ENCODE peak calls at places on chromosomes 4 and X, in six cellular contexts. A is naive thymus-derived CD4-positive, alpha-beta T cell; V is lower lobe of right lung; G is bronchial epithelial cell; U is CD8-positive, alpha-beta memory T cell; K is uterus. Q is an unnamed sample.

GRCh38 chr4:113881256-113881655 is 98.2 kb downstream of the ARSJ start:
- DNase-seq in U (no peak), K (no peak), V (no peak), G (peak), A (no peak), Q (no peak)

GRCh38 chrX:154419688-154420401 is 8.5 kb downstream of the TAFAZZIN start:
- DNase-seq in U (no peak), A (no peak), V (no peak), K (no peak), G (no peak), Q (no peak)

GRCh38 chrX:140091276-140091886 is 126.1 kb upstream of the CXorf66 start:
- DNase-seq in U (no peak), A (no peak), G (no peak), V (peak), K (no peak), Q (peak)

GRCh38 chr4:80322716-80323115 is 12.8 kb upstream of the CFAP299 start:
- DNase-seq in U (no peak), V (no peak), G (peak), A (peak), K (no peak), Q (no peak)

GRCh38 chrX:41559662-41560061 is 112.5 kb downstream of the NYX start:
- DNase-seq in K (peak), V (no peak), G (no peak), A (no peak), U (no peak), Q (no peak)

GRCh38 chr4:8836664-8837171 is 34.9 kb downstream of the HMX1 start:
- DNase-seq in K (no peak), A (no peak), V (peak), U (no peak), G (no peak), Q (peak)

GRCh38 chr4:89906787-89907521 is 12.3 kb downstream of the MMRN1 start:
- DNase-seq in V (no peak), U (no peak), A (no peak), G (peak), K (no peak), Q (no peak)

GRCh38 chr4:4633431-4633830 is 91.6 kb upstream of the STX18 start:
- DNase-seq in A (no peak), K (no peak), V (no peak), U (no peak), G (no peak), Q (no peak)

GRCh38 chrX:153772608-153773217 is 8.1 kb upstream of the SRPK3 start:
- DNase-seq in K (no peak), V (no peak), U (no peak), G (no peak), A (no peak), Q (no peak)

GRCh38 chr4:34323549-34324325 is 1920.6 kb downstream of the ARAP2 start:
- DNase-seq in V (no peak), K (no peak), U (no peak), A (no peak), G (peak), Q (no peak)

GRCh38 chrX:12770440-12770839 is 20.8 kb upstream of the PRPS2 start:
- DNase-seq in U (no peak), G (peak), A (peak), K (no peak), V (no peak), Q (no peak)

GRCh38 chrX:46575991-46576392 is 2.4 kb downstream of the CHST7 start:
- DNase-seq in U (no peak), A (no peak), G (no peak), V (no peak), K (peak), Q (peak)

GRCh38 chrX:77565278-77565677 is 118.1 kb downstream of the FGF16 start:
- DNase-seq in A (no peak), V (no peak), G (no peak), U (no peak), K (no peak), Q (no peak)

GRCh38 chr4:106365613-106366012 is 3.0 kb downstream of the GIMD1 start:
- DNase-seq in K (no peak), V (no peak), U (no peak), G (peak), A (no peak), Q (no peak)

GRCh38 chr4:56731857-56732256 is 50.8 kb upstream of the HOPX start:
- DNase-seq in G (no peak), A (no peak), U (no peak), K (no peak), V (peak), Q (no peak)

GRCh38 chr4:113708250-113708649 is 53.3 kb downstream of the CAMK2D start:
- DNase-seq in V (no peak), U (no peak), G (no peak), A (no peak), K (no peak), Q (no peak)

DNA sequence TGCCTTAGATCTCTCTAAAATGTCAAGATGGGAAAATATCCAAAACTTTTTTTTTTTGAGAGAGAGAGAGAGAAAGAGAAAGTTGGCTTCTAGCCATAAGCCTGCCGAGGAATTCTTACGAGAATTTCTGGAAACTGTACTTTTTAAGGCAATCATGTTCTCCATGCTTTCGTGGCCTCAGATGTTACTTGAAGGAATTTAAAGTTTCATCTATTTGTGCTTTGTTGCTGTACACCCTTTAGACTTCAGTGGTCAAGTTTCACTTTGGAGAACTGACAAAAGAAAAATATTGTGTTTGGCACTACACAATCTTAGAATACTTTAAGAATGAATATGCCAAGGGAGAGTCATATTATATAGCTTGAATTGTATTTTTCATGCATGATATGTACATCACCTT is 53.9 kb downstream of the FAT4 start:
- DNase-seq in A (no peak), V (no peak), K (no peak), G (peak), U (no peak), Q (no peak)
- H3K4me3 ChIP-seq in A (no peak), V (peak), K (peak), G (peak), U (no peak), Q (peak)

GRCh38 chr4:53706422-53707032 is 115.2 kb upstream of the LNX1 start:
- DNase-seq in V (no peak), A (no peak), K (peak), U (no peak), G (peak), Q (no peak)

GRCh38 chr4:53705972-53706371 is 114.7 kb upstream of the LNX1 start:
- DNase-seq in V (no peak), A (no peak), K (no peak), U (no peak), G (no peak), Q (no peak)

GRCh38 chr4:53704329-53704728 is 113.0 kb upstream of the LNX1 start:
- DNase-seq in A (no peak), U (no peak), V (no peak), K (no peak), G (no peak), Q (no peak)

GRCh38 chr4:53703267-53703655 is 112.0 kb upstream of the LNX1 start:
- DNase-seq in U (no peak), G (no peak), K (no peak), A (no peak), V (no peak), Q (no peak)

DNA sequence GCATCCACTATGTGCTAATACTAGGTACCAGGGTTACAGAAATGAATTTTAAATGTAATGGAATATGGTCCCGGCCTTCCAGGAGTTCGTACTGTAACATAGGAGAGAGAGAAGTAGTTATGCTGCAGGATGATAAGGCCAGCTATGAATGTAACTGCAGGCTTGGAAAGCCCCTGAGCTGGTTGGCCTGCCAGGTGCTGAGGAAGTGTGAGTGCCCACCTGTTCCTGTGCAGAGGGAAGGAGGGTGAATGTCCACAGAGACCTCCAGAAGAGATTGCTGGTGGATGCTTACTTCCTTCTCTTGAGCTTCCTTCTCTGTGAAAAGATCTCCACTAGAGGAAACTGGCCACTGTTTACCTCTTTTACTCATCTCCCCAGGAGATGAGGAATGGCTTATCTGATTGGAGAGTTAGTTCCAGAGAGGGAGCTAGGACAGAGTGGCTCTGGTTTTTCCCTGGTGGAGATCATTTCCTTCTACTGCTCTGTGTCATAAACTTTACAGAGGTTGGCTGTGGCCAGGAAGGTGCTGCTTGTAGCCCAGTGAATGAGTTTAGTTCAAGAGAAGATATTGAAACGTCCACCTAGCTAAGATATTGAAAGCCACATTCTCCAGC is 114.0 kb upstream of the LNX1 start:
- DNase-seq in A (no peak), K (no peak), G (no peak), U (no peak), V (no peak), Q (no peak)
- H3K4me3 ChIP-seq in A (no peak), K (no peak), G (no peak), U (no peak), V (no peak), Q (no peak)

GRCh38 chr4:2061208-2062131 is 2.3 kb downstream of the NAT8L start:
- DNase-seq in A (no peak), G (no peak), K (no peak), U (no peak), V (peak), Q (no peak)
- H3K4me3 ChIP-seq in A (no peak), G (no peak), K (no peak), U (no peak), V (no peak), Q (no peak)

DNA sequence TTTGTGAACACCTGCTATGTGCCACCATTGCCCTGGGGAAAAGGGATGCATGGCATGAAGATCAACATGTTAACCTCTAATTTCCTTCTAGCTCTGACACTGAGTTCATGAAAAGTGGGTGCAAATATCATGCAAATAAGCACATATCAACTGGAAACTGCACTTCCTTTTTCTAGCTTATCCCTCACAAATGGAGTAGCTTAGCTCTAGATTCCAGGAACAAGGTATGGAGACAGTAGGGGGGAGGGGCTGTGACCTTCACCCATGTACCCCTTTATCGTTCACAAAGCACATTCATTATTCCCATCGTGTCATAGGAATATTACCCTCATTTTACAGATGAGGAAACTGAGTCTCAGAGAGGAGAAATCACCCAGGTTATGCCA is 37.4 kb downstream of the STARD8 start:
- DNase-seq in K (no peak), U (no peak), G (no peak), V (no peak), A (no peak), Q (no peak)
- H3K4me3 ChIP-seq in K (no peak), U (no peak), G (no peak), V (no peak), A (no peak), Q (no peak)

GRCh38 chrX:145410622-145411021 is 163.3 kb downstream of the SPANXN1 start:
- DNase-seq in A (no peak), V (no peak), U (no peak), G (no peak), K (no peak), Q (no peak)
- H3K4me3 ChIP-seq in A (no peak), V (no peak), U (no peak), G (no peak), K (no peak), Q (no peak)

DNA sequence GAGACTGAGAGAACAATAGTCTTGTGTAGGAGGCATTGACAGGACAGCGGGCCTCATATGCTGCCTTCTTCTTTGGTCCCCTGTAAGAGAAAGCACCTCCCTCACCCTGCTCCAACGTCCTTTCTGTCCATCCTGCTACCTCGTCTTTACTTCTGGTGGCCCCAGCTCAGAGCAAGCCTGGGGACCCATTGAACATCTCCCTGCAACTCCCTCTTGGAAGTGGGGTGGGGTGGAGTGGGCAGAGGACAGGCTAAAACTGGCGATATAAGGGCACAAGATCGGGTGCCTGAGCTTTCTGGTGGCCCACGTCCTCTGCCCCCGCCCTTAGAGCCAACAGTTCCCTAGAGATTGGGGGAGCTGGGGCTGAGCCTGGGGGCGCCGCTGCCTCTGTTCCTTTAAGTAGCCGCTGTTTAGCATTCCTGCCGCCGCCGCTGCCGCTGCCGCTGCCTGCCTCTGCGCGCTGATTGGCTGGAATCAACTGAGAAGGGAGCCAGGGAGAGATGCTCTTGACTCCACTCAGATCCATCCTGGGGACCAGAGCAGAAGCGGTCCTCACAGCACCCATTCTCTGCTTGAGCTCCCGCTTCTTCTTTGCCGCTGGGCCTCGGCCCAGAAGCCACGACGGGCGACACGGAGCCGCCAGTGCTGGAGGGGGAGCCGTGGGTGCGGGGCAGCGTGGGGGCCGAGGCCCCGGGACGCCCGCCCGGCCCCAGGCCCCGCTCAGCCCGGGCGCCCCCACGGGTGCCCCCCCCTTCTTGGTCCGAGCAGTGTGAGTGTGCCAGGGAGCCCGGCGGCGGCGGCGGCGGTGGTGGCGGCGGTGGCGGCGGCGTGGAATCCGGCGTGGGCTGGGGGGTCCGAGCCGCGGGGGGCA is at the start of gene DLG3:
- DNase-seq in V (no peak), G (no peak), U (peak), A (no peak), K (no peak), Q (no peak)
- H3K4me3 ChIP-seq in V (peak), G (no peak), U (no peak), A (no peak), K (no peak), Q (no peak)

GRCh38 chr4:112517911-112518310 is 1.9 kb upstream of the NEUROG2 start:
- DNase-seq in G (no peak), V (no peak), U (no peak), A (no peak), K (no peak), Q (no peak)

GRCh38 chr4:112516076-112516385 is at the start of gene NEUROG2:
- DNase-seq in K (no peak), V (no peak), A (no peak), U (no peak), G (no peak), Q (no peak)

GRCh38 chr4:112518675-112519074 is 2.7 kb upstream of the NEUROG2 start:
- DNase-seq in U (no peak), G (no peak), K (no peak), A (no peak), V (no peak), Q (no peak)

GRCh38 chr4:112516401-112517066 is 554 bp upstream of the NEUROG2 start:
- DNase-seq in U (no peak), A (no peak), K (no peak), G (no peak), V (no peak), Q (no peak)

GRCh38 chr4:112517067-112517588 is 1.1 kb upstream of the NEUROG2 start:
- DNase-seq in K (no peak), U (no peak), G (no peak), V (no peak), A (no peak), Q (no peak)
- H3K4me3 ChIP-seq in K (no peak), U (peak), G (no peak), V (peak), A (no peak), Q (no peak)

GRCh38 chr4:108556166-108556565 is 64.2 kb upstream of the RPL34 start:
- DNase-seq in K (no peak), A (no peak), U (no peak), V (no peak), G (no peak), Q (no peak)
- H3K4me3 ChIP-seq in K (no peak), A (no peak), U (no peak), V (no peak), G (no peak), Q (no peak)

DNA sequence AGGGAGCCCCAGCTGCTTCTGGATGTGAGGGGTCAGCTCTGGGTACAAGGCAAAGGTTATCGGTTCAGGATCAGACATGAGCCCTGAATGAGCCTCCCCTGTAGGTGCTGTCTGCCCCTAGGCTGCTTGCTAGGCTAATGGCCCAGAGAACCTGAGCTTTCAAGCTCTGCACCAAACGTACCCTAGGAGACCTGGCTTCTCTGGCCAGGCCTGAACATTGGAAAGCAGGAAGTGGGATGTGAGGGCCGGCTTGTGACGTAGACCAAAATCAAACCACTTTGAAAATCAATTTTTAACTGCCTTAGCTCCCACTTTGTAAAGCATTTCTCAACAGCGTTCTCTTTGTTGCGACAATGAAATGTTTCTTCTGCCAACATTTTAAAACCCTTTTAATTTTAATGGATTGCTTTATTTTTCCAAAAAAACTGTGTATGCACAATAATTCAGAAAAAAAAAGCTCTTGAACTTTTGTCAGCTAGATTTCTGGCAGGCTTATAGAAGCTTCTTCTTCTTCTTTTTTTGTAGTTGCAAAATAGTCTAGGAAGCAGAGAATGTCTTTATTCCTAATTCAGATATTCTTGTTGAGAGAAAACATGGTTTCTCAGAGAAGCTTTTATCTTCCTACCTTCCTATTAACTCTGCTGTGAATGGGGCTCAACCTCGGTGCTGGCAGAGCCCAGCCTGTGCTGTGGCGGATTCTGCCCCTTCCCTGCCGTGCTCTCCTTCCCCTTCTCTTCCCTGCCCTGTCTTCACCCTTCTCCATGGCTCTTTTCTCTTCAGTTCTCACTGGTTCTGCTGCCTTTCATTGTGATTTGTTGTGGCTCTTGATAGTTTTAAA is 145.2 kb upstream of the SFRP2 start:
- DNase-seq in V (no peak), U (no peak), A (no peak), G (no peak), K (peak), Q (no peak)
- H3K4me3 ChIP-seq in V (no peak), U (no peak), A (no peak), G (no peak), K (no peak), Q (no peak)